ENCODE peak calls at places on chromosome 2, in nine cellular contexts. I, W, E, K, G, P, N, H and J are unnamed samples.

GRCh38 chr2:227163998-227164744 is at the start of the genes COL4A3 and COL4A4:
- DNase-seq in K (no peak), N (peak; percentile 12), I (peak; percentile 70), H (peak; percentile 27), G (peak; percentile 84), E (peak; percentile 85), P (no peak), W (peak; percentile 64), J (peak; percentile 45)

GRCh38 chr2:182435754-182436153 is 8.9 kb upstream of the PDE1A start:
- DNase-seq in H (no peak), N (no peak), E (no peak), W (peak; percentile 70), K (no peak), P (no peak), I (no peak), G (no peak), J (peak; percentile 20)

GRCh38 chr2:200353873-200354272 is 47.4 kb downstream of the SPATS2L start:
- DNase-seq in P (no peak), I (no peak), K (no peak), H (no peak), G (no peak), N (no peak), E (no peak), W (no peak), J (no peak)

GRCh38 chr2:31660165-31660564 is 79.4 kb upstream of the SRD5A2 start:
- DNase-seq in G (no peak), H (no peak), N (no peak), W (no peak), I (no peak), E (no peak), K (no peak), P (no peak), J (no peak)

GRCh38 chr2:232200195-232200594 is 178.4 kb upstream of the ALPP start:
- DNase-seq in K (no peak), N (no peak), G (no peak), W (no peak), P (no peak), I (no peak), H (no peak), E (no peak), J (no peak)

GRCh38 chr2:98014379-98014778 is 18.6 kb upstream of the TMEM131 start:
- DNase-seq in W (no peak), P (no peak), H (no peak), N (no peak), E (no peak), G (no peak), K (no peak), I (no peak), J (no peak)

GRCh38 chr2:64404002-64404731 is 49.8 kb upstream of the LGALSL start:
- DNase-seq in K (no peak), N (peak; percentile 59), I (peak; percentile 87), H (peak; percentile 82), G (peak; percentile 86), W (peak; percentile 39), P (peak; percentile 58), E (peak; percentile 95), J (peak; percentile 25)

GRCh38 chr2:121293450-121294325 is 8.7 kb upstream of the TFCP2L1 start:
- DNase-seq in I (no peak), P (no peak), K (no peak), H (peak; percentile 80), W (no peak), E (peak; percentile 72), G (peak; percentile 71), N (peak; percentile 94), J (no peak)